ENCODE peak calls at places on chromosomes 11 and 22, in seven cellular contexts. P is EL, Z is stomach, W is NCI-H1092, X is H9, A is IMR-90, O is Daoy. L is an unnamed sample.
A peak's percentile ranks its signal among the peaks of the same experiment; 100 is the strongest.

GRCh38 chr11:12727556-12728070 is 53.4 kb downstream of the TEAD1 start:
- DNase-seq in P (peak; percentile 54), Z (no peak), W (no peak), X (no peak), A (peak; percentile 76), O (peak; percentile 25), L (no peak)

GRCh38 chr11:67265633-67266423 is 445 bp upstream of the GRK2 start:
- DNase-seq in P (peak; percentile 57), Z (peak; percentile 85), W (peak; percentile 43), X (peak; percentile 74), A (peak; percentile 33), O (peak; percentile 67), L (peak; percentile 80)

GRCh38 chr11:72772059-72772458 is 19.9 kb upstream of the ARAP1 start:
- DNase-seq in P (no peak), Z (no peak), W (no peak), X (no peak), A (no peak), O (no peak), L (no peak)

GRCh38 chr11:74680703-74681531 is 50.3 kb downstream of the CHRDL2 start:
- DNase-seq in P (no peak), Z (peak; percentile 45), W (no peak), X (peak; percentile 14), A (no peak), O (no peak), L (peak; percentile 13)

GRCh38 chr11:106875013-106875412 is 143.3 kb downstream of the GUCY1A2 start:
- DNase-seq in P (no peak), Z (no peak), W (no peak), X (no peak), A (no peak), O (no peak), L (no peak)

GRCh38 chr11:10295056-10295901 is 1.3 kb upstream of the SBF2 start:
- DNase-seq in P (no peak), Z (no peak), W (no peak), X (no peak), A (no peak), O (no peak), L (no peak)

GRCh38 chr11:36409152-36409713 is 100.8 kb downstream of the TRAF6 start:
- DNase-seq in P (peak; percentile 27), Z (no peak), W (no peak), X (no peak), A (peak; percentile 46), O (no peak), L (no peak)

GRCh38 chr22:27135582-27135981 is 478.2 kb downstream of the MIAT start:
- DNase-seq in P (peak; percentile 92), Z (no peak), W (no peak), X (no peak), A (peak; percentile 73), O (peak; percentile 86), L (no peak)

GRCh38 chr11:113690619-113691569 is 15.2 kb downstream of the TMPRSS5 start:
- DNase-seq in P (peak; percentile 87), Z (peak; percentile 75), W (no peak), X (peak; percentile 76), A (peak; percentile 32), O (peak; percentile 95), L (peak; percentile 45)

GRCh38 chr11:130633466-130633865 is 185.0 kb downstream of the ADAMTS15 start:
- DNase-seq in P (peak; percentile 32), Z (no peak), W (no peak), X (no peak), A (peak; percentile 67), O (peak; percentile 24), L (no peak)

GRCh38 chr11:74057251-74058151 is 48.6 kb upstream of the UCP3 start:
- DNase-seq in P (peak; percentile 27), Z (no peak), W (no peak), X (no peak), A (peak; percentile 88), O (no peak), L (no peak)

GRCh38 chr11:1888811-1889526 is 2.7 kb downstream of the PRR33 start:
- DNase-seq in P (no peak), Z (peak; percentile 42), W (no peak), X (no peak), A (no peak), O (no peak), L (no peak)

GRCh38 chr11:69915151-69915500 is 95.9 kb upstream of the FGF3 start:
- DNase-seq in P (no peak), Z (no peak), W (no peak), X (no peak), A (peak; percentile 62), O (no peak), L (no peak)

GRCh38 chr11:60095477-60096120 is 7.1 kb downstream of the MS4A2 start:
- DNase-seq in P (no peak), Z (no peak), W (no peak), X (no peak), A (no peak), O (no peak), L (no peak)

GRCh38 chr11:41659990-41660389 is 200.5 kb upstream of the LRRC4C start:
- DNase-seq in P (no peak), Z (no peak), W (no peak), X (no peak), A (no peak), O (no peak), L (no peak)